ENCODE peak calls at places on chromosomes 16 and 17, in seven cellular contexts. B is cardiac muscle cell, K is tibial nerve, V is PC-9, U is transverse colon, C is kidney epithelial cell, R is ascending aorta. A is an unnamed sample.
A peak's percentile ranks its signal among the peaks of the same experiment; 100 is the strongest.

GRCh38 chr17:47703191-47703591 is 9.2 kb downstream of the TBKBP1 start:
- DNase-seq in V (no peak), C (no peak), U (peak; percentile 27), R (no peak), K (no peak), B (no peak), A (no peak)

GRCh38 chr17:70896843-70897242 is 727.5 kb downstream of the KCNJ2 start:
- DNase-seq in B (no peak), K (no peak), C (no peak), V (no peak), R (no peak), U (no peak), A (no peak)

GRCh38 chr16:76201385-76201784 is 75.8 kb upstream of the CNTNAP4 start:
- DNase-seq in C (no peak), R (no peak), U (no peak), B (no peak), K (no peak), V (no peak), A (no peak)

GRCh38 chr17:46875849-46876352 is 24.5 kb downstream of the WNT9B start:
- DNase-seq in K (no peak), R (no peak), U (no peak), V (no peak), B (no peak), C (no peak), A (no peak)

GRCh38 chr17:863880-864279 is 81.7 kb downstream of the MRM3 start:
- DNase-seq in V (no peak), C (no peak), U (no peak), R (no peak), K (no peak), B (no peak), A (no peak)

GRCh38 chr16:24075929-24076716 is 180.0 kb upstream of the CACNG3 start:
- DNase-seq in V (no peak), U (no peak), R (no peak), B (no peak), C (no peak), K (no peak), A (peak; percentile 1)

GRCh38 chr17:55407641-55408566 is 13.7 kb downstream of the MMD start:
- DNase-seq in K (no peak), R (no peak), V (no peak), C (no peak), U (no peak), B (peak; percentile 67), A (no peak)

GRCh38 chr17:44872131-44872768 is 24.6 kb downstream of the HIGD1B start:
- DNase-seq in U (peak; percentile 18), K (no peak), V (no peak), B (peak; percentile 20), R (peak; percentile 38), C (no peak), A (peak; percentile 68)

GRCh38 chr17:9598661-9599060 is 22.2 kb downstream of the CFAP52 start:
- DNase-seq in C (no peak), B (no peak), R (no peak), U (no peak), K (no peak), V (no peak), A (no peak)

GRCh38 chr17:4159761-4160160 is 16.8 kb downstream of the CYB5D2 start:
- DNase-seq in C (no peak), V (no peak), U (no peak), B (no peak), R (no peak), K (no peak), A (no peak)

GRCh38 chr17:4161560-4162221 is 18.7 kb downstream of the CYB5D2 start:
- DNase-seq in K (no peak), B (no peak), U (no peak), V (peak; percentile 81), C (no peak), R (no peak), A (no peak)

GRCh38 chr17:4160294-4160859 is 17.4 kb downstream of the CYB5D2 start:
- DNase-seq in U (no peak), V (no peak), C (no peak), B (no peak), R (no peak), K (no peak), A (no peak)

GRCh38 chr17:4162366-4162765 is 19.4 kb downstream of the CYB5D2 start:
- DNase-seq in B (no peak), V (no peak), R (no peak), U (no peak), C (no peak), K (no peak), A (no peak)

DNA sequence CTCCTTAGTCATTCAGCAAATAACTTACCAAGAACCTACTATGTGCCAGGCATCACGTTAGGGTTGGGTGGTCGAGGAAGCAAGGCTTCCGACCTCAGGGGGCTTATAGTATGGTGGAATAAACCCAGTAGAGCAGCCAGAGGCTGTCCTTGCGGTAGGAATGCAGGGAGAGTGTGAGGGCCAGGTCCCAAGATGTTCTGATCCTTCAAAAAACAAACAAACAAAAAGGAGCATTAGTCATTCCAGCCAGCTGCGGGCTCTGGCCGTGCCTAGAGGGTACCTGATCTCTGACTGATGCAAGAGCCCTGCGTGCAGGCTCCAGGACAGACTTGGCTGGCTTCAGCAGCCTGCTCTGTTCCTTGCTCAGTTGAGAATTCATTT is 18.2 kb downstream of the CYB5D2 start:
- DNase-seq in K (peak; percentile 46), R (peak; percentile 32), B (peak; percentile 80), U (no peak), V (peak; percentile 91), C (peak; percentile 63), A (no peak)
- TF ChIP-seq CTCF in K (peak; percentile 31), R (no peak), B (peak; percentile 22), U (no peak), V (peak; percentile 55), C (peak; percentile 13), A (no peak)

GRCh38 chr17:12549499-12549901 is 116.2 kb upstream of the MYOCD start:
- DNase-seq in V (no peak), U (no peak), B (peak; percentile 2), K (no peak), R (no peak), C (no peak), A (no peak)
- H3K4me3 ChIP-seq in V (no peak overlapping the region), U (no peak overlapping the region), B (no peak overlapping the region), K (no peak overlapping the region), R (peak overlapping the region; percentile 51), C (no peak overlapping the region), A (peak overlapping the region; percentile 23)

GRCh38 chr17:72434581-72434980 is 313.8 kb downstream of the SOX9 start:
- DNase-seq in K (no peak), V (no peak), C (no peak), R (no peak), U (no peak), B (no peak), A (no peak)

GRCh38 chr17:72432881-72433280 is 312.1 kb downstream of the SOX9 start:
- DNase-seq in B (no peak), C (no peak), U (no peak), V (no peak), R (no peak), K (no peak), A (no peak)

GRCh38 chr17:72432143-72432604 is 311.4 kb downstream of the SOX9 start:
- DNase-seq in K (no peak), U (peak; percentile 75), R (no peak), B (no peak), C (no peak), V (no peak), A (no peak)

GRCh38 chr17:72433797-72434196 is 313.0 kb downstream of the SOX9 start:
- DNase-seq in V (no peak), K (no peak), C (no peak), B (no peak), U (no peak), R (no peak), A (no peak)

GRCh38 chr17:72434991-72435618 is 314.3 kb downstream of the SOX9 start:
- DNase-seq in U (no peak), B (no peak), C (no peak), R (no peak), K (no peak), V (peak; percentile 46), A (no peak)
- TF ChIP-seq CTCF in U (no peak), B (no peak), C (no peak), R (no peak), K (no peak), V (no peak), A (no peak)

GRCh38 chr16:85156869-85157268 is 44.6 kb upstream of the CIBAR2 start:
- DNase-seq in C (no peak), U (no peak), B (no peak), R (no peak), V (no peak), K (no peak), A (no peak)

GRCh38 chr16:85157813-85158701 is 45.8 kb upstream of the CIBAR2 start:
- DNase-seq in V (no peak), K (no peak), C (no peak), B (no peak), R (no peak), U (no peak), A (no peak)

GRCh38 chr16:85158702-85159225 is 46.5 kb upstream of the CIBAR2 start:
- DNase-seq in C (no peak), V (no peak), B (no peak), U (no peak), R (no peak), K (no peak), A (no peak)

GRCh38 chr16:85159226-85159980 is 47.1 kb upstream of the CIBAR2 start:
- DNase-seq in R (no peak), C (no peak), K (no peak), V (no peak), U (no peak), B (no peak), A (no peak)

GRCh38 chr16:85157372-85157771 is 45.1 kb upstream of the CIBAR2 start:
- DNase-seq in K (no peak), C (no peak), B (no peak), V (no peak), U (no peak), R (no peak), A (no peak)
- H3K4me3 ChIP-seq in K (no peak overlapping the region), C (no peak overlapping the region), B (no peak overlapping the region), V (no peak overlapping the region), U (no peak overlapping the region), R (no peak overlapping the region), A (no peak overlapping the region)

GRCh38 chr16:56603589-56603988 is 4.8 kb upstream of the MT2A start:
- DNase-seq in U (peak; percentile 54), B (peak; percentile 36), R (no peak), C (no peak), K (no peak), V (no peak), A (no peak)
- TF ChIP-seq CTCF in U (peak; percentile 24), B (peak; percentile 32), R (peak; percentile 33), C (peak; percentile 41), K (peak; percentile 56), V (peak; percentile 59), A (peak; percentile 41)

DNA sequence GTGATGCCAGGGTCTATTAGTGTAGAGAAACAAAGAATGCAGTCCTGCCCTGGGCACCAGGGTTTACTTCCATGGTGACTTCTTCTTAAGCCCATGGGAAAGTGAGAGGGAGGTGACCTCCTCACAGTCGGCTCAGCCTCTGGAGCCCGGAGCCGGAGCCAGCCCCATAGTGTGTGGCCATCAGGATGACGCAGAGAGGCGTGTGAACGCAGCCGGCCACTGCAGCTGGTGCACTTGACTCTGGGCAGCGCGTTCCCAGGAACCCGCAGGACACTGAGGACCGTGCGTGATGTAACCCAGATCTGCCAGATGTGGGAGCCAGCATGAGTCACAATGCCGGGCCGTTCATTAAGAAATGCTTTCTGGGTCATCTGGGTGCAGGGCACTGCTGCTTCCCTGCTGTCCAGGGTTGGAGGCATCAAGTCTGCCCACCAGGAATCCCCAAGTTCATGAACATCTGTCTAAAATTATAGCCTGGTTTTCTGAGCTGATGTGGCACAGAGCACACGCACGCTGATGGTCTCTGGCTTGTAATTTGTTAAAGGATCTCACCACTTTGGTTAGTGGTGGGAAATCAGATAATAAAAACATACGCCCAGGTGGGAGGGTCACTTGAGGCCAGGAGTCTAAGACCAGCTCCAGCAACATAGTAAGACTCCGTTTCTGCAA is 114.1 kb downstream of the PITPNC1 start:
- DNase-seq in K (peak; percentile 76), R (peak; percentile 77), V (peak; percentile 77), B (peak; percentile 97), C (peak; percentile 88), U (peak; percentile 72), A (peak; percentile 96)
- H3K4me3 ChIP-seq in K (peak overlapping the region; percentile 31), R (peak overlapping the region; percentile 28), V (peak overlapping the region; percentile 50), B (no peak overlapping the region), C (no peak overlapping the region), U (no peak overlapping the region), A (peak overlapping the region; percentile 16)

A was measured in right atrium auricular region.